ENCODE peak calls at places on chromosomes 7 and 10, in four cellular contexts. V is K562, S is GM12878, H is HepG2. K is an unnamed sample.

GRCh38 chr10:45254892-45255291 is 60.5 kb downstream of the OR13A1 start:
- DNase-seq in V (no peak), S (no peak), H (no peak), K (no peak)

GRCh38 chr10:71319042-71319799 is at the start of gene SLC29A3:
- DNase-seq in V (peak; percentile 93), S (no peak), H (peak; percentile 71), K (peak; percentile 83)

GRCh38 chr7:46386428-46387399 is 465.6 kb upstream of the IGFBP3 start:
- DNase-seq in V (no peak), S (no peak), H (no peak), K (peak; percentile 53)

GRCh38 chr7:92904292-92905131 is 68.1 kb upstream of the CDK6 start:
- DNase-seq in V (peak; percentile 88), S (peak; percentile 84), H (peak; percentile 16), K (peak; percentile 48)

GRCh38 chr7:91286432-91286831 is 22.2 kb downstream of the FZD1 start:
- DNase-seq in V (peak; percentile 16), S (no peak), H (no peak), K (no peak)

GRCh38 chr7:56074371-56074791 is 10.3 kb downstream of the SUMF2 start:
- DNase-seq in V (peak; percentile 82), S (no peak), H (peak; percentile 68), K (peak; percentile 82)

GRCh38 chr10:86699541-86699940 is 31.2 kb downstream of the LDB3 start:
- DNase-seq in V (no peak), S (no peak), H (no peak), K (no peak)

GRCh38 chr10:56269181-56269580 is 91.9 kb downstream of the ZWINT start:
- DNase-seq in V (no peak), S (no peak), H (no peak), K (no peak)

GRCh38 chr7:6346581-6346980 is 74.2 kb upstream of the CYTH3 start:
- DNase-seq in V (no peak), S (no peak), H (no peak), K (no peak)

GRCh38 chr7:66930341-66930740 is 9.3 kb downstream of the TMEM248 start:
- DNase-seq in V (peak; percentile 87), S (no peak), H (no peak), K (no peak)

GRCh38 chr10:93062499-93063216 is 2.1 kb downstream of the CYP26C1 start:
- DNase-seq in V (no peak), S (no peak), H (no peak), K (no peak)

GRCh38 chr7:130493275-130493868 is 1.5 kb downstream of the MEST start:
- DNase-seq in V (no peak), S (no peak), H (no peak), K (no peak)

GRCh38 chr10:33706191-33706590 is 371.7 kb upstream of the NRP1 start:
- DNase-seq in V (no peak), S (no peak), H (no peak), K (peak; percentile 64)

GRCh38 chr10:106401161-106401560 is 763.3 kb downstream of the SORCS1 start:
- DNase-seq in V (no peak), S (no peak), H (no peak), K (no peak)

GRCh38 chr7:122532406-122533269 is 166.3 kb downstream of the RNF133 start:
- DNase-seq in V (no peak), S (no peak), H (peak; percentile 4), K (peak; percentile 23)

GRCh38 chr7:140364819-140365218 is 33.5 kb downstream of the SLC37A3 start:
- DNase-seq in V (no peak), S (no peak), H (no peak), K (no peak)

GRCh38 chr10:6399241-6399701 is 180.8 kb downstream of the PRKCQ start:
- DNase-seq in V (no peak), S (no peak), H (no peak), K (peak; percentile 82)

GRCh38 chr10:283916-284356 is 148.7 kb downstream of the ZMYND11 start:
- DNase-seq in V (no peak), S (peak; percentile 79), H (no peak), K (no peak)

GRCh38 chr7:158266426-158266816 is 321.2 kb downstream of the PTPRN2 start:
- DNase-seq in V (no peak), S (no peak), H (no peak), K (no peak)

GRCh38 chr7:28179081-28180030 is 1.2 kb downstream of the JAZF1 start:
- DNase-seq in V (peak; percentile 68), S (no peak), H (no peak), K (peak; percentile 53)

GRCh38 chr10:130807096-130807495 is 504.4 kb downstream of the TCERG1L start:
- DNase-seq in V (no peak), S (no peak), H (no peak), K (no peak)

GRCh38 chr10:47165711-47166404 is 134.1 kb upstream of the GDF10 start:
- DNase-seq in V (no peak), S (no peak), H (no peak), K (no peak)

GRCh38 chr10:4947635-4948596 is 15.3 kb upstream of the AKR1C1 start:
- DNase-seq in V (no peak), S (no peak), H (peak; percentile 100), K (peak; percentile 92)

GRCh38 chr7:12754179-12754578 is 66.7 kb downstream of the ARL4A start:
- DNase-seq in V (no peak), S (no peak), H (no peak), K (no peak)
- TF ChIP-seq ESRRA in V (no peak), S (no peak), H (no peak), K (no peak)

GRCh38 chr7:101936612-101937231 is 119.3 kb downstream of the CUX1 start:
- DNase-seq in V (peak; percentile 30), S (no peak), H (no peak), K (no peak)

GRCh38 chr7:101936223-101936611 is 118.8 kb downstream of the CUX1 start:
- DNase-seq in V (no peak), S (no peak), H (no peak), K (no peak)

GRCh38 chr7:101939136-101939695 is 121.8 kb downstream of the CUX1 start:
- DNase-seq in V (no peak), S (no peak), H (no peak), K (peak; percentile 37)

GRCh38 chr7:101940151-101940550 is 122.7 kb downstream of the CUX1 start:
- DNase-seq in V (no peak), S (no peak), H (no peak), K (no peak)

GRCh38 chr7:101938115-101938514 is 120.7 kb downstream of the CUX1 start:
- DNase-seq in V (no peak), S (no peak), H (no peak), K (no peak)
- H3K4me1 ChIP-seq in V (peaks cover 21% of the 10 kb centered on the region), S (peaks cover 66% of the 10 kb centered on the region), H (peaks cover 18% of the 10 kb centered on the region), K (peaks cover 61% of the 10 kb centered on the region)

GRCh38 chr10:98294270-98294627 is 26.3 kb upstream of the LOXL4 start:
- DNase-seq in V (no peak), S (no peak), H (no peak), K (no peak)
- TF ChIP-seq USF2 in V (no peak), S (no peak), H (no peak), K (no peak)

GRCh38 chr10:128070161-128070560 is 56.1 kb downstream of the MKI67 start:
- DNase-seq in V (no peak), S (no peak), H (no peak), K (no peak)

GRCh38 chr10:128070721-128071416 is 55.4 kb downstream of the MKI67 start:
- DNase-seq in V (no peak), S (no peak), H (no peak), K (no peak)

GRCh38 chr10:128072941-128073615 is 53.1 kb downstream of the MKI67 start:
- DNase-seq in V (no peak), S (no peak), H (no peak), K (no peak)

GRCh38 chr10:128069351-128070051 is 56.7 kb downstream of the MKI67 start:
- DNase-seq in V (peak; percentile 70), S (no peak), H (peak; percentile 42), K (peak; percentile 70)

GRCh38 chr10:128071417-128071782 is 54.8 kb downstream of the MKI67 start:
- DNase-seq in V (no peak), S (no peak), H (no peak), K (no peak)
- TF ChIP-seq ESRRA in V (no peak), S (no peak), H (no peak), K (no peak)

GRCh38 chr7:43647772-43648643 is 65.1 kb downstream of the STK17A start:
- DNase-seq in V (no peak), S (peak; percentile 85), H (peak; percentile 33), K (peak; percentile 83)
- H3K4me1 ChIP-seq in V (no peaks in the 10 kb centered on the region), S (peaks cover 68% of the 10 kb centered on the region), H (peaks cover 51% of the 10 kb centered on the region), K (peaks cover 62% of the 10 kb centered on the region)

GRCh38 chr10:69715156-69715898 is 85.3 kb downstream of the FAM241B start:
- DNase-seq in V (no peak), S (no peak), H (no peak), K (no peak)
- TF ChIP-seq USF2 in V (no peak), S (no peak), H (no peak), K (no peak)

GRCh38 chr10:110444009-110444347 is 53.7 kb upstream of the DUSP5 start:
- DNase-seq in V (no peak), S (no peak), H (no peak), K (no peak)
- TF ChIP-seq ESRRA in V (no peak), S (no peak), H (no peak), K (no peak)

K was measured in A549.